ENCODE peak calls at places on chromosomes 4 and X, in six cellular contexts. R is stimulated activated CD4-positive, alpha-beta T cell treated with anti-CD3 and anti-CD28 coated beads, Interleukin-4, amount 100 ng/mL, for 24 hours; G is SJCRH30; K is GM10248; C is GM12892; J is fibroblast of mammary gland. Q is an unnamed sample.

GRCh38 chrX:65821721-65822496 is 154.5 kb downstream of the MSN start:
- DNase-seq in R (peak), G (no peak), K (peak), C (peak), J (no peak), Q (no peak)

GRCh38 chr4:15240764-15241163 is 187.1 kb upstream of the C1QTNF7 start:
- DNase-seq in R (no peak), G (no peak), K (no peak), C (no peak), J (peak), Q (no peak)

GRCh38 chr4:48594185-48594584 is 104.1 kb downstream of the ZAR1 start:
- DNase-seq in R (no peak), G (no peak), K (no peak), C (no peak), J (no peak), Q (no peak)

GRCh38 chr4:141724646-141725045 is 88.3 kb downstream of the IL15 start:
- DNase-seq in R (no peak), G (no peak), K (no peak), C (no peak), J (no peak), Q (no peak)

GRCh38 chrX:103687073-103687695 is 685 bp upstream of the MORF4L2 start:
- DNase-seq in R (peak), G (peak), K (peak), C (peak), J (no peak), Q (no peak)

GRCh38 chrX:131397891-131398290 is 108.8 kb upstream of the IGSF1 start:
- DNase-seq in R (no peak), G (no peak), K (no peak), C (no peak), J (no peak), Q (no peak)

GRCh38 chrX:48864210-48864609 is 28.8 kb upstream of the PCSK1N start:
- DNase-seq in R (no peak), G (peak), K (no peak), C (no peak), J (peak), Q (peak)

GRCh38 chr4:113695328-113696169 is 66.0 kb downstream of the CAMK2D start:
- DNase-seq in R (no peak), G (no peak), K (no peak), C (no peak), J (peak), Q (peak)

GRCh38 chrX:80430826-80431501 is 10.7 kb downstream of the TENT5D start:
- DNase-seq in R (no peak), G (peak), K (no peak), C (no peak), J (peak), Q (no peak)

GRCh38 chr4:76272091-76272490 is 20.6 kb downstream of the FAM47E start:
- DNase-seq in R (no peak), G (no peak), K (no peak), C (no peak), J (no peak), Q (no peak)

GRCh38 chrX:153925739-153926593 is at the start of gene ARHGAP4:
- DNase-seq in R (peak), G (no peak), K (peak), C (no peak), J (no peak), Q (no peak)

GRCh38 chr4:1172228-1172851 is at the start of gene SPON2:
- DNase-seq in R (no peak), G (no peak), K (peak), C (no peak), J (peak), Q (peak)

GRCh38 chr4:125045311-125045710 is 269.4 kb upstream of the FAT4 start:
- DNase-seq in R (no peak), G (no peak), K (no peak), C (no peak), J (no peak), Q (no peak)

GRCh38 chrX:103741879-103742278 is 31.2 kb downstream of the TMEM31 start:
- DNase-seq in R (no peak), G (no peak), K (no peak), C (no peak), J (no peak), Q (no peak)

GRCh38 chr4:124044867-124045266 is 648.3 kb downstream of the SPRY1 start:
- DNase-seq in R (no peak), G (no peak), K (no peak), C (no peak), J (no peak), Q (no peak)

GRCh38 chrX:9614016-9614415 is 149.2 kb downstream of the TBL1X start:
- DNase-seq in R (no peak), G (no peak), K (no peak), C (no peak), J (peak), Q (peak)

GRCh38 chr4:185275501-185275900 is 66.1 kb downstream of the SNX25 start:
- DNase-seq in R (no peak), G (no peak), K (no peak), C (no peak), J (peak), Q (peak)

GRCh38 chr4:94447754-94448411 is 3.9 kb upstream of the PDLIM5 start:
- DNase-seq in R (no peak), G (no peak), K (no peak), C (no peak), J (no peak), Q (no peak)

GRCh38 chr4:100826067-100826466 is 308.2 kb upstream of the EMCN start:
- DNase-seq in R (no peak), G (no peak), K (no peak), C (no peak), J (no peak), Q (no peak)

GRCh38 chrX:11564546-11564945 is 101.2 kb downstream of the ARHGAP6 start:
- DNase-seq in R (no peak), G (no peak), K (no peak), C (no peak), J (peak), Q (peak)

GRCh38 chr4:5932021-5932553 is 39.2 kb upstream of the CRMP1 start:
- DNase-seq in R (no peak), G (no peak), K (no peak), C (no peak), J (no peak), Q (no peak)

GRCh38 chr4:34766935-34767859 is 1477.1 kb downstream of the ARAP2 start:
- DNase-seq in R (no peak), G (no peak), K (no peak), C (no peak), J (no peak), Q (no peak)

GRCh38 chrX:10470009-10470408 is 150.4 kb downstream of the MID1 start:
- DNase-seq in R (no peak), G (no peak), K (no peak), C (no peak), J (no peak), Q (no peak)

GRCh38 chr4:129972257-129972656 is 876.3 kb downstream of the C4orf33 start:
- DNase-seq in R (no peak), G (no peak), K (no peak), C (no peak), J (no peak), Q (no peak)

GRCh38 chr4:148436512-148436911 is 5.7 kb downstream of the NR3C2 start:
- DNase-seq in R (no peak), G (no peak), K (no peak), C (no peak), J (no peak), Q (no peak)

GRCh38 chr4:15756361-15756861 is 21.7 kb upstream of the CD38 start:
- DNase-seq in R (peak), G (no peak), K (peak), C (no peak), J (peak), Q (peak)

GRCh38 chr4:87806520-87806919 is 7.2 kb downstream of the IBSP start:
- DNase-seq in R (no peak), G (no peak), K (no peak), C (no peak), J (peak), Q (peak)

Q was measured in fibroblast of lung.